ENCODE peak calls at places on chromosome 5, in four cellular contexts. T is Peyer's patch, X is ovary, B is progenitor cell of endocrine pancreas. Y is an unnamed sample.
A peak's percentile ranks its signal among the peaks of the same experiment; 100 is the strongest.

GRCh38 chr5:10476878-10477277 is 35.2 kb downstream of the ROPN1L start:
- DNase-seq in T (no peak), X (no peak), B (no peak), Y (no peak)

GRCh38 chr5:94072116-94072515 is 330.7 kb upstream of the POU5F2 start:
- DNase-seq in T (no peak), X (no peak), B (no peak), Y (no peak)

GRCh38 chr5:143879646-143880045 is 67.7 kb downstream of the HMHB1 start:
- DNase-seq in T (no peak), X (no peak), B (no peak), Y (no peak)

GRCh38 chr5:56282241-56282640 is 49.1 kb upstream of the ANKRD55 start:
- DNase-seq in T (no peak), X (no peak), B (no peak), Y (no peak)

GRCh38 chr5:124707516-124707915 is 38.9 kb downstream of the ZNF608 start:
- DNase-seq in T (no peak), X (no peak), B (no peak), Y (no peak)

GRCh38 chr5:139094154-139095131 is 103.7 kb downstream of the SIL1 start:
- DNase-seq in T (no peak), X (no peak), B (no peak), Y (no peak)

GRCh38 chr5:2113348-2114131 is 230.8 kb upstream of the IRX4 start:
- DNase-seq in T (no peak), X (no peak), B (no peak), Y (no peak)

GRCh38 chr5:14268236-14268701 is 125.1 kb downstream of the TRIO start:
- DNase-seq in T (no peak), X (no peak), B (no peak), Y (no peak)

GRCh38 chr5:37847978-37848425 is 8.2 kb upstream of the GDNF start:
- DNase-seq in T (no peak), X (no peak), B (no peak), Y (no peak)

GRCh38 chr5:66454186-66455078 is 141.8 kb upstream of the MAST4 start:
- DNase-seq in T (no peak), X (no peak), B (no peak), Y (no peak)

GRCh38 chr5:106314221-106314824 is 1356.4 kb downstream of the EFNA5 start:
- DNase-seq in T (no peak), X (no peak), B (no peak), Y (no peak)

GRCh38 chr5:176621661-176622079 is 8.7 kb downstream of the SNCB start:
- DNase-seq in T (no peak), X (no peak), B (no peak), Y (no peak)

GRCh38 chr5:79831910-79832309 is 142.3 kb downstream of the CMYA5 start:
- DNase-seq in T (no peak), X (no peak), B (no peak), Y (no peak)

GRCh38 chr5:39891376-39891775 is 466.6 kb upstream of the DAB2 start:
- DNase-seq in T (no peak), X (no peak), B (no peak), Y (no peak)

GRCh38 chr5:418681-419121 is 24.3 kb upstream of the EXOC3 start:
- DNase-seq in T (no peak), X (no peak), B (no peak), Y (no peak)

GRCh38 chr5:65329266-65329665 is 152.5 kb downstream of the ADAMTS6 start:
- DNase-seq in T (no peak), X (no peak), B (no peak), Y (no peak)

GRCh38 chr5:35890021-35890740 is 33.5 kb downstream of the IL7R start:
- DNase-seq in T (no peak), X (no peak), B (no peak), Y (no peak)

GRCh38 chr5:109844148-109844547 is 154.4 kb downstream of the MAN2A1 start:
- DNase-seq in T (no peak), X (no peak), B (no peak), Y (no peak)

GRCh38 chr5:178077751-178078150 is 35.6 kb upstream of the N4BP3 start:
- DNase-seq in T (no peak), X (no peak), B (no peak), Y (no peak)

GRCh38 chr5:156327306-156327705 is 342 bp downstream of the SGCD start:
- DNase-seq in T (no peak), X (no peak), B (no peak), Y (no peak)

GRCh38 chr5:174323878-174324281 is 278.4 kb downstream of the NSG2 start:
- DNase-seq in T (no peak), X (no peak), B (peak; percentile 35), Y (no peak)

GRCh38 chr5:55345327-55345726 is 37.5 kb downstream of the MTREX start:
- DNase-seq in T (no peak), X (no peak), B (no peak), Y (no peak)

GRCh38 chr5:179550511-179551342 is at the start of gene RUFY1:
- DNase-seq in T (peak; percentile 93), X (peak; percentile 79), B (peak; percentile 69), Y (peak; percentile 93)

GRCh38 chr5:179489015-179489414 is 61.3 kb upstream of the RUFY1 start:
- DNase-seq in T (no peak), X (no peak), B (no peak), Y (no peak)

GRCh38 chr5:97629281-97629680 is 446.2 kb upstream of the RIOK2 start:
- DNase-seq in T (no peak), X (peak; percentile 38), B (no peak), Y (no peak)

GRCh38 chr5:178304761-178305645 is 72.4 kb upstream of the PHYKPL start:
- DNase-seq in T (peak; percentile 13), X (no peak), B (no peak), Y (no peak)

GRCh38 chr5:160438316-160439204 is 16.9 kb downstream of the PTTG1 start:
- DNase-seq in T (peak; percentile 62), X (no peak), B (no peak), Y (no peak)

GRCh38 chr5:144135113-144135762 is 35.2 kb downstream of the YIPF5 start:
- DNase-seq in T (no peak), X (no peak), B (no peak), Y (no peak)

GRCh38 chr5:31617867-31618266 is 21.1 kb upstream of the PDZD2 start:
- DNase-seq in T (no peak), X (no peak), B (no peak), Y (no peak)
- TF ChIP-seq CTCF in T (no peak), X (no peak), B (no peak), Y (no peak)

DNA sequence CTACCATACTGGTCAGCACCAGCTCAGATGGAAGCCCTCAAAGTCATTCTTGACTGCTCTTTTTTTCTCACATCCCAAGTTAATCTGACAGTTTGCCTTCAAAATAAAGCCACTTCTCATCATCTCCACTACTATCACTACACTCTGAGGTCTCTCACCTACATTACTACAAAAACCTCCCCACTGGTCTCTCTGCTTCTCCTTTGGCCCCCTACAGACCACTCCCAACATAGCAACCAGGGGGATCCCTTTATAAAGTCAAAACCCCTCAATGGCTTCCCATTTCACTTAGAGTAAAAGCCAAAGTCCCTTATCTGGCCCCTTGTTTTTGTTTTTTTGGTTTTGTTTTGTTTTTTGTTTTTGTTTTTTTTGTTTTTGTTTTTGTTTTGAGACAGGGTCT is 4.6 kb downstream of the ARAP3 start:
- DNase-seq in T (no peak), X (no peak), B (no peak), Y (no peak)
- TF ChIP-seq CTCF in T (no peak), X (no peak), B (peak; percentile 51), Y (no peak)

DNA sequence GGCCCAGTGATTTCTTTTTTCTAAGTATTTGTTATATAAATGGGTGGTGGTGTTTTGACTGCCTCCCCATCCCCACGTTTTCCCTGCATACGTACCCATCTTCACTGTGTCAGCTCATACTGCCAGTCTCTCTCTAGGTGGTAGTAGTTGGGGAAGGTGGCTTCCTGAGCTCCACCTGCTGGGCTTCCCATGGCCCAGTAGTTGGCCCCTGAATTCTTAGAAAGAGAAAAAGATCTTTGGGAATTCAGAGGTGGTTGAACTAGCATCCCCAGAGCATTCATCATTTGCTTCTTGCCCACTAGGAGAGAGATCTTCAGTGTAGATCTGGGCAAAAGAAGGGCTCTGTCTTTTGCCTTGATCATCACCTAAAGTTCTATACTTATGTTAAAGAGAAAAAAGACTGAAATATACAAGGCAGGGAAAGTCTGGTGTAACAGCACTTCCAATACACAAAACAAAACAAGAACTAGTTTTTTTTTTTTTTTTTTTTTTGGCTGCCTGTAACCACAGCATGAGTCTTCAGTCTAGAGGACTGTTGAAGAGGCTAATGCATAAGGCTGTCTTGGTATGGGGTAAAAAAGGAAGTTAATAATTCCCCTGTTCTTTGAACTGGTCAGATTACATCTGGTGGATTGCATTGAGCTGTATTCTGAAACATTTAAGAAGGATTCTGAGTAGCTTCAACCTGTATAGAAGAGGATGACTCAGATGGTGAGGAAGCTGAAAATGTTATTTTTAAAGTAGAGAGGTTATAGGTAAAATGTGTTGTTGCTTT is 128.7 kb downstream of the ATG10 start:
- DNase-seq in T (no peak), X (no peak), B (no peak), Y (no peak)
- TF ChIP-seq CTCF in T (no peak), X (no peak), B (no peak), Y (peak; percentile 7)

GRCh38 chr5:137282216-137282615 is 216.9 kb downstream of the SPOCK1 start:
- DNase-seq in T (no peak), X (no peak), B (no peak), Y (no peak)
- TF ChIP-seq CTCF in T (no peak), X (no peak), B (no peak), Y (no peak)

DNA sequence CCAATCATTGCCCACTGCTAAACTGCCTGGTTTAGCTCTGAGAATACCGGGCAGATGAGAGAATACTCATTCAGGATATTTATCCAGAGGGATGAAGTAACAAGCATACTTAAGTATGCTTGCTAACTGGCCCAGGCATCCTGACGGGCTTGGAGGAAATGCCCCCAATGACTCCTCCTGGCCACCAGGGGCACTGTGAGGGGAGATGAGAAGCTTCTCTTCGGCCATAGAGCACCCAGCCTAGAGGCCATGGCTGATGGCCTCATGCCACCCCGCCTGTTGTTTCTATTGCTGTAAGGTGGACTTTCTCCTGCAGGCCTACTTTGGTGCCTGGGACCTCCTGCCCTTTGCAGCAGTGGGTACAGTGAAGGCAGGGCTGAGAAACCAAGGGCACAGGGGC is 134.5 kb upstream of the FSTL4 start:
- DNase-seq in T (no peak), X (no peak), B (no peak), Y (no peak)
- TF ChIP-seq CTCF in T (no peak), X (no peak), B (peak; percentile 46), Y (no peak)